ENCODE peak calls at places on chromosomes 16 and 17, in eight cellular contexts. X is Caki2; A is activated CD8-positive, alpha-beta T cell treated with anti-CD3 and anti-CD28 coated beads, Interleukin-2, amount 10 ng/mL, durations not matched to agents 7 days and 5 days; J is NCI-H345; U is GM12864; L is WERI-Rb-1; W is stomach; H is omental fat pad. S is an unnamed sample.

GRCh38 chr17:43998552-43998951 is 5.9 kb upstream of the NAGS start:
- DNase-seq in J (no peak), W (no peak), X (no peak), L (no peak), A (no peak), H (no peak), U (no peak), S (peak)

GRCh38 chr16:2289282-2289681 is 21.4 kb upstream of the RNPS1 start:
- DNase-seq in H (no peak), X (no peak), A (no peak), W (no peak), J (no peak), L (no peak), U (no peak), S (no peak)

GRCh38 chr17:27651411-27652345 is 20.7 kb downstream of the LGALS9 start:
- DNase-seq in J (peak), L (peak), A (peak), U (no peak), W (peak), X (no peak), H (peak), S (peak)

GRCh38 chr17:34367486-34368270 is 4.6 kb upstream of the CCL1 start:
- DNase-seq in W (no peak), X (no peak), J (no peak), A (no peak), H (no peak), L (no peak), U (no peak), S (no peak)

GRCh38 chr16:67659675-67660563 is at the start of gene ACD:
- DNase-seq in X (peak), J (peak), U (peak), W (peak), L (peak), A (peak), H (peak), S (peak)

GRCh38 chr16:48632137-48632774 is 22.3 kb upstream of the N4BP1 start:
- DNase-seq in J (no peak), W (peak), U (no peak), X (no peak), H (no peak), A (no peak), L (no peak), S (peak)

GRCh38 chr16:678858-679807 is 1.1 kb upstream of the STUB1 start:
- DNase-seq in U (no peak), L (peak), J (peak), X (peak), H (no peak), W (peak), A (peak), S (peak)

GRCh38 chr16:7246578-7246977 is 86.1 kb upstream of the RBFOX1 start:
- DNase-seq in W (no peak), L (no peak), J (no peak), U (no peak), A (no peak), X (peak), H (no peak), S (no peak)

GRCh38 chr16:1788095-1788707 is 5.3 kb downstream of the IGFALS start:
- DNase-seq in W (no peak), L (no peak), X (no peak), J (no peak), A (no peak), U (no peak), H (no peak), S (no peak)

GRCh38 chr16:24208710-24209109 is 47.4 kb upstream of the CACNG3 start:
- DNase-seq in J (no peak), W (no peak), A (no peak), H (no peak), L (peak), U (no peak), X (no peak), S (no peak)

GRCh38 chr16:53257001-53257400 is 177.3 kb upstream of the RBL2 start:
- DNase-seq in H (no peak), X (no peak), L (no peak), J (no peak), U (no peak), W (no peak), A (no peak), S (peak)

GRCh38 chr16:6929868-6930267 is 402.8 kb upstream of the RBFOX1 start:
- DNase-seq in X (no peak), H (no peak), W (no peak), U (no peak), L (no peak), J (no peak), A (no peak), S (no peak)

GRCh38 chr16:73568769-73569168 is 520.8 kb upstream of the ZFHX3 start:
- DNase-seq in W (no peak), U (no peak), L (peak), A (no peak), X (no peak), J (no peak), H (no peak), S (no peak)

GRCh38 chr17:71900830-71901229 is 220.0 kb upstream of the SOX9 start:
- DNase-seq in J (no peak), L (no peak), U (no peak), H (no peak), A (no peak), X (peak), W (no peak), S (peak)

GRCh38 chr17:70238228-70238627 is 68.9 kb downstream of the KCNJ2 start:
- DNase-seq in H (no peak), J (no peak), X (no peak), W (no peak), U (no peak), L (no peak), A (no peak), S (no peak)

GRCh38 chr17:76462556-76463290 is 4.7 kb upstream of the AANAT start:
- DNase-seq in A (no peak), U (no peak), W (no peak), J (no peak), X (no peak), L (no peak), H (no peak), S (no peak)

GRCh38 chr17:29722411-29723198 is 99.9 kb upstream of the CORO6 start:
- DNase-seq in H (no peak), A (peak), U (peak), X (peak), W (no peak), L (no peak), J (no peak), S (peak)

GRCh38 chr17:76147211-76148014 is 6.4 kb upstream of the FOXJ1 start:
- DNase-seq in X (peak), H (no peak), L (no peak), W (no peak), A (no peak), J (peak), U (no peak), S (peak)

GRCh38 chr17:63446981-63447687 is 1.0 kb upstream of the CYB561 start:
- DNase-seq in J (peak), L (no peak), A (peak), U (no peak), W (peak), X (no peak), H (no peak), S (no peak)

GRCh38 chr17:76281573-76282371 is 16.6 kb downstream of the UBALD2 start:
- DNase-seq in H (no peak), W (no peak), X (no peak), J (no peak), L (no peak), U (no peak), A (no peak), S (no peak)

S was measured in kidney tubule cell.